ENCODE peak calls at places on chromosomes 7 and 10, in four cellular contexts. S is heart left ventricle, W is frontal cortex, Z is AG08395. U is an unnamed sample.

GRCh38 chr10:132616170-132616994 is 78.8 kb downstream of the INPP5A start:
- DNase-seq in S (peak; percentile 16), W (no peak), Z (no peak), U (no peak)

GRCh38 chr10:28054211-28054888 is 55.5 kb upstream of the ODAD2 start:
- DNase-seq in S (no peak), W (no peak), Z (peak; percentile 76), U (peak; percentile 98)

GRCh38 chr10:76115471-76116155 is 684.2 kb downstream of the LRMDA start:
- DNase-seq in S (no peak), W (no peak), Z (no peak), U (no peak)

GRCh38 chr10:122128357-122128756 is 139.4 kb downstream of the TACC2 start:
- DNase-seq in S (peak; percentile 80), W (no peak), Z (peak; percentile 84), U (no peak)

GRCh38 chr7:148856035-148856881 is 27.8 kb downstream of the EZH2 start:
- DNase-seq in S (no peak), W (no peak), Z (peak; percentile 39), U (no peak)

GRCh38 chr7:67692425-67692824 is 695.8 kb downstream of the TYW1 start:
- DNase-seq in S (no peak), W (no peak), Z (peak; percentile 10), U (no peak)

GRCh38 chr10:114623661-114624294 is 34.3 kb downstream of the ABLIM1 start:
- DNase-seq in S (no peak), W (no peak), Z (peak; percentile 78), U (peak; percentile 79)

GRCh38 chr7:70153946-70154345 is 555.7 kb downstream of the AUTS2 start:
- DNase-seq in S (no peak), W (no peak), Z (no peak), U (no peak)

GRCh38 chr10:71232089-71232998 is 20.0 kb downstream of the UNC5B start:
- DNase-seq in S (peak; percentile 85), W (peak; percentile 77), Z (peak; percentile 67), U (no peak)

GRCh38 chr7:151608031-151608551 is 88.4 kb upstream of the RHEB start:
- DNase-seq in S (no peak), W (no peak), Z (no peak), U (no peak)

GRCh38 chr10:110010076-110011069 is 2.6 kb downstream of the ADD3 start:
- DNase-seq in S (no peak), W (no peak), Z (no peak), U (no peak)

GRCh38 chr7:156017431-156017830 is 205.2 kb upstream of the SHH start:
- DNase-seq in S (no peak), W (no peak), Z (no peak), U (no peak)

GRCh38 chr7:109456116-109456515 is 886.4 kb downstream of the DNAJB9 start:
- DNase-seq in S (no peak), W (no peak), Z (no peak), U (no peak)

GRCh38 chr7:107982918-107983389 is 20.0 kb downstream of the LAMB1 start:
- DNase-seq in S (no peak), W (no peak), Z (peak; percentile 18), U (peak; percentile 54)

GRCh38 chr10:132679640-132680039 is 106.3 kb downstream of the NKX6-2 start:
- DNase-seq in S (peak; percentile 10), W (no peak), Z (no peak), U (no peak)

GRCh38 chr10:97498841-97499560 is at the start of gene UBTD1:
- DNase-seq in S (peak; percentile 65), W (no peak), Z (peak; percentile 32), U (no peak)

GRCh38 chr10:114716811-114717404 is 58.8 kb upstream of the ABLIM1 start:
- DNase-seq in S (no peak), W (no peak), Z (no peak), U (no peak)

GRCh38 chr7:27204851-27205322 is 5.0 kb upstream of the HOXA13 start:
- DNase-seq in S (no peak), W (no peak), Z (peak; percentile 53), U (no peak)

GRCh38 chr10:50544857-50545429 is 78.8 kb downstream of the SGMS1 start:
- DNase-seq in S (no peak), W (no peak), Z (no peak), U (no peak)

GRCh38 chr7:91285966-91286365 is 21.7 kb downstream of the FZD1 start:
- DNase-seq in S (no peak), W (no peak), Z (peak; percentile 34), U (peak; percentile 17)

GRCh38 chr7:43782768-43783555 is 24.5 kb downstream of the BLVRA start:
- DNase-seq in S (no peak), W (no peak), Z (no peak), U (no peak)

GRCh38 chr7:157415486-157415885 is 78.7 kb downstream of the DNAJB6 start:
- DNase-seq in S (no peak), W (no peak), Z (no peak), U (no peak)

GRCh38 chr10:71378341-71379117 is 18.2 kb upstream of the CDH23 start:
- DNase-seq in S (no peak), W (no peak), Z (no peak), U (no peak)

GRCh38 chr7:127536426-127537152 is 48.8 kb downstream of the GCC1 start:
- DNase-seq in S (no peak), W (no peak), Z (no peak), U (no peak)

GRCh38 chr7:31335161-31335888 is 5.2 kb downstream of the NEUROD6 start:
- DNase-seq in S (no peak), W (no peak), Z (no peak), U (no peak)

GRCh38 chr7:8627322-8627721 is 193.9 kb downstream of the NXPH1 start:
- DNase-seq in S (no peak), W (no peak), Z (no peak), U (no peak)

GRCh38 chr7:129612112-129613015 is 844 bp downstream of the NRF1 start:
- DNase-seq in S (peak; percentile 61), W (no peak), Z (no peak), U (no peak)

GRCh38 chr7:2477447-2478386 is 1.5 kb upstream of the GRIFIN start:
- DNase-seq in S (peak; percentile 73), W (peak; percentile 80), Z (peak; percentile 94), U (no peak)

GRCh38 chr7:154424370-154424769 is 372.2 kb downstream of the DPP6 start:
- DNase-seq in S (no peak), W (no peak), Z (no peak), U (no peak)

GRCh38 chr7:24819916-24820689 is 62.8 kb upstream of the GSDME start:
- DNase-seq in S (peak; percentile 86), W (peak; percentile 19), Z (peak; percentile 82), U (no peak)

GRCh38 chr10:134743-135600 is at the start of gene ZMYND11:
- DNase-seq in S (peak; percentile 85), W (peak; percentile 86), Z (peak; percentile 74), U (no peak)

GRCh38 chr10:80509403-80510161 is 28.1 kb upstream of the SH2D4B start:
- DNase-seq in S (peak; percentile 71), W (no peak), Z (no peak), U (no peak)

GRCh38 chr10:44293842-44294241 is 91.1 kb downstream of the CXCL12 start:
- DNase-seq in S (peak; percentile 74), W (no peak), Z (no peak), U (no peak)

GRCh38 chr7:31815796-31816195 is 128.8 kb downstream of the PPP1R17 start:
- DNase-seq in S (no peak), W (no peak), Z (no peak), U (no peak)

GRCh38 chr7:27723086-27723485 is 16.9 kb upstream of the TAX1BP1 start:
- DNase-seq in S (no peak), W (no peak), Z (no peak), U (no peak)

GRCh38 chr7:8597565-8597964 is 164.2 kb downstream of the NXPH1 start:
- DNase-seq in S (no peak), W (no peak), Z (no peak), U (no peak)

U was measured in GM04503.